ENCODE peak calls at places on chromosomes 11 and 22, in seven cellular contexts. C, N, X, V, W, M and U are unnamed samples.

GRCh38 chr11:45435706-45436105 is 149.6 kb upstream of the SYT13 start:
- DNase-seq in X (no peak), W (no peak), M (no peak), C (no peak), V (no peak), N (no peak), U (no peak)

GRCh38 chr11:28460348-28460747 is 352.2 kb downstream of the METTL15 start:
- DNase-seq in C (no peak), N (no peak), X (no peak), V (no peak), M (no peak), W (peak), U (no peak)

GRCh38 chr11:85626496-85626895 is 648 bp downstream of the DLG2 start:
- DNase-seq in X (no peak), W (no peak), M (no peak), V (no peak), C (no peak), N (no peak), U (no peak)

GRCh38 chr11:103541186-103541795 is 432.1 kb downstream of the DYNC2H1 start:
- DNase-seq in M (no peak), N (no peak), X (peak), V (no peak), W (no peak), C (no peak), U (no peak)

GRCh38 chr11:122681731-122682130 is 26.2 kb downstream of the UBASH3B start:
- DNase-seq in X (no peak), C (no peak), W (no peak), V (no peak), N (no peak), M (no peak), U (no peak)

GRCh38 chr11:104254347-104254746 is 90.4 kb upstream of the PDGFD start:
- DNase-seq in M (peak), C (no peak), W (peak), N (peak), V (peak), X (peak), U (peak)

GRCh38 chr11:32068134-32068533 is 22.7 kb upstream of the RCN1 start:
- DNase-seq in V (no peak), C (peak), M (no peak), W (no peak), N (no peak), X (no peak), U (no peak)

GRCh38 chr11:15327786-15328231 is 213.1 kb downstream of the INSC start:
- DNase-seq in N (peak), M (peak), C (no peak), W (no peak), X (peak), V (peak), U (no peak)

GRCh38 chr22:39428597-39429071 is 28.2 kb upstream of the MGAT3 start:
- DNase-seq in V (no peak), W (no peak), M (no peak), N (no peak), X (no peak), C (no peak), U (no peak)

GRCh38 chr11:130881475-130882137 is 34.7 kb downstream of the SNX19 start:
- DNase-seq in C (no peak), X (no peak), N (no peak), V (no peak), M (no peak), W (no peak), U (no peak)

GRCh38 chr11:46422588-46422987 is 31.0 kb upstream of the CHRM4 start:
- DNase-seq in M (no peak), V (no peak), W (no peak), C (no peak), X (no peak), N (no peak), U (no peak)

GRCh38 chr11:117815262-117815803 is 9.2 kb downstream of the FXYD2 start:
- DNase-seq in W (no peak), V (no peak), C (no peak), N (peak), X (no peak), M (no peak), U (peak)

GRCh38 chr11:19723572-19724342 is 11.1 kb downstream of the NAV2 start:
- DNase-seq in W (peak), N (no peak), V (peak), X (no peak), C (peak), M (no peak), U (peak)